ENCODE peak calls at places on chromosomes 12 and 14, in six cellular contexts. P, D, X, I, T and R are unnamed samples.

GRCh38 chr14:59148334-59148900 is 40.0 kb upstream of the DAAM1 start:
- DNase-seq in I (no peak), T (no peak), P (no peak), X (no peak), D (no peak), R (no peak)

GRCh38 chr14:99199854-99200653 is 71.9 kb downstream of the BCL11B start:
- DNase-seq in D (no peak), I (no peak), P (no peak), X (no peak), T (no peak), R (no peak)

GRCh38 chr12:102484017-102484731 is 3.8 kb upstream of the IGF1 start:
- DNase-seq in P (peak), I (peak), D (peak), X (peak), T (peak), R (peak)

GRCh38 chr14:38553586-38553985 is 297.7 kb upstream of the CLEC14A start:
- DNase-seq in T (no peak), X (no peak), P (no peak), I (no peak), D (no peak), R (no peak)

GRCh38 chr12:107352347-107353081 is 259.2 kb upstream of the CRY1 start:
- DNase-seq in T (no peak), I (no peak), P (no peak), D (no peak), X (no peak), R (no peak)

GRCh38 chr12:102956738-102957338 is 636 bp upstream of the ASCL1 start:
- DNase-seq in X (no peak), T (no peak), D (no peak), P (no peak), I (no peak), R (no peak)

GRCh38 chr14:55272415-55272786 is 1.2 kb downstream of the FBXO34 start:
- DNase-seq in X (no peak), D (no peak), I (no peak), T (no peak), P (no peak), R (no peak)

GRCh38 chr14:105223260-105223659 is 25.1 kb upstream of the BTBD6 start:
- DNase-seq in X (no peak), I (no peak), P (no peak), D (no peak), T (no peak), R (no peak)

GRCh38 chr14:71321556-71322315 is 414.5 kb downstream of the PCNX1 start:
- DNase-seq in I (no peak), D (peak), T (peak), X (no peak), P (no peak), R (no peak)

GRCh38 chr12:27013606-27014084 is 539 bp downstream of the TM7SF3 start:
- DNase-seq in I (peak), X (no peak), D (no peak), P (no peak), T (peak), R (no peak)

GRCh38 chr14:74501135-74501614 is 7.6 kb downstream of the ISCA2 start:
- DNase-seq in I (no peak), P (no peak), X (peak), T (peak), D (no peak), R (peak)

GRCh38 chr12:100128509-100128908 is 14.2 kb downstream of the BLTP3B start:
- DNase-seq in D (no peak), T (peak), P (no peak), X (no peak), I (no peak), R (no peak)

GRCh38 chr12:75781532-75782046 is 250.0 kb downstream of the PHLDA1 start:
- DNase-seq in T (no peak), D (peak), X (no peak), I (no peak), P (no peak), R (no peak)

GRCh38 chr12:11795910-11796459 is 146.5 kb downstream of the ETV6 start:
- DNase-seq in P (no peak), D (peak), X (no peak), I (no peak), T (peak), R (no peak)

GRCh38 chr14:31950760-31951637 is 126.1 kb upstream of the ARHGAP5 start:
- DNase-seq in X (no peak), T (peak), P (no peak), I (no peak), D (no peak), R (no peak)

GRCh38 chr14:72892103-72892878 is 1.6 kb downstream of the DPF3 start:
- DNase-seq in I (peak), P (peak), X (no peak), D (no peak), T (peak), R (no peak)

GRCh38 chr12:127284870-127285431 is 982.0 kb upstream of the TMEM132C start:
- DNase-seq in I (no peak), P (no peak), X (no peak), D (no peak), T (no peak), R (no peak)

GRCh38 chr12:14408208-14408607 is 42.7 kb downstream of the ATF7IP start:
- DNase-seq in X (no peak), T (peak), D (no peak), P (no peak), I (no peak), R (no peak)

GRCh38 chr14:75769047-75769685 is 108.1 kb downstream of the TTLL5 start:
- DNase-seq in T (no peak), D (no peak), I (no peak), X (no peak), P (no peak), R (no peak)

DNA sequence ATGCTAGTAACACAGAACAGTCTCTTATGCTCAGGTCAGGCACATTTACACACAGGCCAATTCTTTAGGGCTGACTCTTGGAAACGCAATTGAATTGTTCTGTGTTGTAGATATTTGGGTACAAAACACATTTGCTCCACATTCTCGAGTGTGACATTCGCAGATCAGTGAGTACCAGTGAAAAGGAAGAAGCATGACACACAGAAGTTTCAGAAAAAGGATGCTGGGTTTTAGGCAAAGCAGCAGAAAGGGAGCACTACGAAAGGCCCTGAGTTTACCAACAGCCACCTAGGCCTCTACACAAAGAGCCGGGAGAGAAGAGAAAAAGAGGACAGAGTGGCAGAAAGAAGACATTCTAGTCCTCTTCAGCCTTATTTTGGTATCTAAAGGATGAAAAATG is 254.4 kb upstream of the BTG1 start:
- DNase-seq in X (no peak), P (no peak), D (no peak), T (no peak), I (no peak), R (no peak)
- H3K27ac ChIP-seq in X (no peak), P (peak), D (no peak), T (no peak), I (peak), R (no peak)

GRCh38 chr14:24310666-24311604 is at the start of gene LTB4R:
- DNase-seq in D (no peak), T (peak), X (peak), I (peak), P (peak), R (peak)

GRCh38 chr14:24313912-24314311 is 2.6 kb downstream of the LTB4R start:
- DNase-seq in P (no peak), I (no peak), D (no peak), T (no peak), X (peak), R (peak)

GRCh38 chr14:24310387-24310665 is 386 bp downstream of the LTB4R2 start:
- DNase-seq in D (no peak), P (peak), X (no peak), T (no peak), I (no peak), R (no peak)

GRCh38 chr14:24312736-24313507 is 1.6 kb downstream of the LTB4R start:
- DNase-seq in D (no peak), P (peak), I (peak), X (peak), T (no peak), R (peak)

GRCh38 chr14:24311837-24312615 is 724 bp downstream of the LTB4R start:
- DNase-seq in X (no peak), D (no peak), T (no peak), I (no peak), P (no peak), R (no peak)
- H3K27ac ChIP-seq in X (no peak), D (no peak), T (no peak), I (peak), P (peak), R (peak)

GRCh38 chr14:34059037-34059924 is 108.4 kb upstream of the EGLN3 start:
- DNase-seq in T (no peak), X (no peak), D (no peak), P (no peak), I (no peak), R (no peak)
- H3K27ac ChIP-seq in T (no peak), X (peak), D (peak), P (no peak), I (no peak), R (peak)

GRCh38 chr12:79901506-79901905 is 33.4 kb downstream of the PPP1R12A start:
- DNase-seq in T (no peak), D (no peak), I (no peak), P (no peak), X (no peak), R (no peak)

GRCh38 chr12:79900199-79900598 is 34.7 kb downstream of the PPP1R12A start:
- DNase-seq in I (no peak), P (no peak), D (no peak), X (no peak), T (no peak), R (no peak)

GRCh38 chr12:79897617-79898016 is 37.3 kb downstream of the PPP1R12A start:
- DNase-seq in I (no peak), X (no peak), D (peak), P (no peak), T (peak), R (no peak)

GRCh38 chr12:79895804-79896203 is 39.1 kb downstream of the PPP1R12A start:
- DNase-seq in T (no peak), P (no peak), D (no peak), X (no peak), I (no peak), R (no peak)

GRCh38 chr12:79900951-79901350 is 33.9 kb downstream of the PPP1R12A start:
- DNase-seq in P (no peak), D (no peak), T (no peak), I (no peak), X (no peak), R (no peak)
- H3K27ac ChIP-seq in P (no peak), D (no peak), T (no peak), I (no peak), X (no peak), R (no peak)